ENCODE peak calls at places on chromosomes 16 and 17, in five cellular contexts. I, R, T, J and B are unnamed samples.

GRCh38 chr16:12876778-12877177 is 24.6 kb upstream of the SHISA9 start:
- DNase-seq in I (no peak), R (peak), T (no peak), J (no peak), B (no peak)

GRCh38 chr17:4584125-4584834 is at the start of gene SMTNL2:
- DNase-seq in I (no peak), R (peak), T (no peak), J (no peak), B (no peak)

GRCh38 chr17:5780476-5780875 is 196.2 kb upstream of the NLRP1 start:
- DNase-seq in I (no peak), R (peak), T (peak), J (no peak), B (peak)

GRCh38 chr16:55572439-55572838 is 6.0 kb downstream of the CAPNS2 start:
- DNase-seq in I (no peak), R (no peak), T (peak), J (no peak), B (no peak)

GRCh38 chr17:44095647-44096496 is 25.3 kb downstream of the G6PC3 start:
- DNase-seq in I (no peak), R (peak), T (peak), J (no peak), B (peak)

GRCh38 chr16:76157629-76158028 is 119.6 kb upstream of the CNTNAP4 start:
- DNase-seq in I (no peak), R (peak), T (no peak), J (no peak), B (no peak)

GRCh38 chr16:80932725-80933124 is 74.0 kb downstream of the CMC2 start:
- DNase-seq in I (peak), R (no peak), T (peak), J (peak), B (peak)

GRCh38 chr17:77258638-77259037 is 117.9 kb downstream of the SEC14L1 start:
- DNase-seq in I (no peak), R (peak), T (no peak), J (no peak), B (no peak)

GRCh38 chr17:59287452-59287851 is 44.0 kb upstream of the YPEL2 start:
- DNase-seq in I (no peak), R (no peak), T (peak), J (no peak), B (peak)

GRCh38 chr16:17340804-17341203 is 130.0 kb downstream of the XYLT1 start:
- DNase-seq in I (no peak), R (no peak), T (no peak), J (no peak), B (no peak)

GRCh38 chr16:31118223-31119155 is 1.0 kb downstream of the KAT8 start:
- DNase-seq in I (no peak), R (no peak), T (peak), J (peak), B (peak)

GRCh38 chr17:64229815-64230550 is 33.1 kb downstream of the TEX2 start:
- DNase-seq in I (no peak), R (no peak), T (no peak), J (no peak), B (no peak)
- TF ChIP-seq CTCF in I (no peak), R (no peak), T (no peak), J (no peak), B (no peak)

GRCh38 chr16:1831537-1832075 is 4.6 kb downstream of the FAHD1 start:
- DNase-seq in I (no peak), R (no peak), T (no peak), J (no peak), B (no peak)
- H3K4me3 ChIP-seq in I (no peak), R (no peak), T (no peak), J (no peak), B (no peak)

GRCh38 chr16:78363843-78364242 is 264.4 kb downstream of the WWOX start:
- DNase-seq in I (no peak), R (peak), T (no peak), J (no peak), B (no peak)
- TF ChIP-seq CTCF in I (no peak), R (peak), T (no peak), J (no peak), B (no peak)

DNA sequence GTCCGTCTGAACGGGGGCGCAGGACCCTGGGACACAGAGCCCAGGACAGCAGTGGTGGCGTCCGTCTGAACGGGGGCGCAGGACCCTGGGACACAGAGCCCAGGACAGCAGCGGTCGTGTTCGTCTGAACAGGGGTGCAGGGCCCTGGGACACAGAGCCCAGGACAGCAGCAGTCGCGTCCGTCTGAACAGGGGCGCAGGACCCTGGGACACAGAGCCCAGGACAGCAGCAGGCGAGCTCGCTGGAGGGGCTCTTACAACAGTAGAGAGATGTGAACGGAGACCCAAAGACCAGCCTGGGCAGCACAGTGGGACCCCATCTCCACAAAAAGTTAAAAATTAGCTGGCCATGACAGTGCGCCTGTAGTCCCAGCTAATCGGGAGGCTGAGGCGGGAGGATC is 40.7 kb downstream of the LMF1 start:
- DNase-seq in I (no peak), R (no peak), T (no peak), J (no peak), B (no peak)
- H3K4me3 ChIP-seq in I (no peak), R (no peak), T (no peak), J (no peak), B (no peak)

GRCh38 chr16:79642652-79643051 is 42.1 kb upstream of the MAF start:
- DNase-seq in I (no peak), R (no peak), T (no peak), J (no peak), B (no peak)

GRCh38 chr16:79645701-79646100 is 45.2 kb upstream of the MAF start:
- DNase-seq in I (no peak), R (no peak), T (no peak), J (no peak), B (no peak)

GRCh38 chr16:79647586-79647985 is 47.0 kb upstream of the MAF start:
- DNase-seq in I (no peak), R (no peak), T (no peak), J (no peak), B (no peak)

GRCh38 chr16:79648846-79649245 is 48.3 kb upstream of the MAF start:
- DNase-seq in I (no peak), R (no peak), T (no peak), J (no peak), B (no peak)

DNA sequence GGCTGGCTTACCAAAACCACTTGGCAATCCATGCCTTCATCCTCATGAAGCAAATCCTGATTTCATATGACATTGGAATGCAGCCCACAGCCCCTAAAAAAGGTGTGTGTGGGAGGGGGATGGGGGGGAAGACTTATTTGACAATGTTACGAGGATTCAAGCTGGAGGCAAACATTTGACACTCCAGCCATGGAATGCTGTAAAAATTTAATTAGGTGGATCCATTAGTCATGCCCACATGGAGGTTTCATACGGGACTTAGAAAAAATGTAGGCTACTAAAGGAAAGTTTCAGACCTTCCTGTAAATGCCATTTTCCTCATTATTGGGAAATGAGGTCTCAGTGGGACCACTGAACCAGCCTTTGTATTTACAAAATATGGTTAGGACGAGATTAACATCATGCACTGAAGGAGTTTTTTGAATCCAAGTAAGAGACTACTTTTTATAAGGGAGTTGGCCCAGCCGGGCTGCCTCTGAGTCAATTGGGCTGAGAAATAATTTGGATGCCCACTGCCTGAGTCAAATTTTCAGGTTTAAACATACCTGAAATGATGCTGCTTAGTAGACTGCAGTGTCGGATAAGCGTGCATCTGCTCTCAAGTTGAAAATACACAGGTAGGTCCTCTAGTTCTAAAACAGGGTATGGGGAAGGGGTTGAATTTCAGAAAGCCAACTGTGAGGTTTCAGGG is 44.6 kb upstream of the MAF start:
- DNase-seq in I (no peak), R (no peak), T (no peak), J (no peak), B (no peak)
- TF ChIP-seq CTCF in I (no peak), R (no peak), T (no peak), J (no peak), B (no peak)